ENCODE peak calls at places on chromosomes 16 and 17, in four cellular contexts. One of them, this sample, is unnamed.

GRCh38 chr16:53912155-53912554 is 208.2 kb downstream of the FTO start:
- DNase-seq in fibroblast of pulmonary artery: no peak
- DNase-seq in NCI-H510A treated with DMSO at 0.1 percent for 48 hours: peak; percentile 62
- DNase-seq in activated CD4-positive, alpha-beta T cell treated with anti-CD3 and anti-CD28 coated beads, Interleukin-2, amount 10 ng/mL, durations not matched to agents 7 days and 5 days: peak; percentile 30
- DNase-seq in this sample: no peak

GRCh38 chr16:52553322-52553721 is 6.4 kb upstream of the TOX3 start:
- DNase-seq in NCI-H510A treated with DMSO at 0.1 percent for 48 hours: peak; percentile 37
- DNase-seq in activated CD4-positive, alpha-beta T cell treated with anti-CD3 and anti-CD28 coated beads, Interleukin-2, amount 10 ng/mL, durations not matched to agents 7 days and 5 days: no peak
- DNase-seq in fibroblast of pulmonary artery: no peak
- DNase-seq in this sample: no peak

GRCh38 chr17:80693511-80693910 is 148.9 kb downstream of the RPTOR start:
- DNase-seq in NCI-H510A treated with DMSO at 0.1 percent for 48 hours: no peak
- DNase-seq in fibroblast of pulmonary artery: no peak
- DNase-seq in activated CD4-positive, alpha-beta T cell treated with anti-CD3 and anti-CD28 coated beads, Interleukin-2, amount 10 ng/mL, durations not matched to agents 7 days and 5 days: no peak
- DNase-seq in this sample: no peak

GRCh38 chr17:41624208-41625101 is at the start of gene KRT17:
- DNase-seq in fibroblast of pulmonary artery: no peak
- DNase-seq in NCI-H510A treated with DMSO at 0.1 percent for 48 hours: no peak
- DNase-seq in activated CD4-positive, alpha-beta T cell treated with anti-CD3 and anti-CD28 coated beads, Interleukin-2, amount 10 ng/mL, durations not matched to agents 7 days and 5 days: no peak
- DNase-seq in this sample: no peak

GRCh38 chr17:5473906-5474305 is 5.1 kb upstream of the DHX33 start:
- DNase-seq in activated CD4-positive, alpha-beta T cell treated with anti-CD3 and anti-CD28 coated beads, Interleukin-2, amount 10 ng/mL, durations not matched to agents 7 days and 5 days: no peak
- DNase-seq in NCI-H510A treated with DMSO at 0.1 percent for 48 hours: no peak
- DNase-seq in fibroblast of pulmonary artery: no peak
- DNase-seq in this sample: no peak

GRCh38 chr17:62085511-62086408 is 20.7 kb upstream of the MED13 start:
- DNase-seq in fibroblast of pulmonary artery: no peak
- DNase-seq in NCI-H510A treated with DMSO at 0.1 percent for 48 hours: peak; percentile 77
- DNase-seq in activated CD4-positive, alpha-beta T cell treated with anti-CD3 and anti-CD28 coated beads, Interleukin-2, amount 10 ng/mL, durations not matched to agents 7 days and 5 days: peak; percentile 19
- DNase-seq in this sample: peak; percentile 70

GRCh38 chr17:50129303-50129945 is 536 bp downstream of the SAMD14 start:
- DNase-seq in NCI-H510A treated with DMSO at 0.1 percent for 48 hours: no peak
- DNase-seq in activated CD4-positive, alpha-beta T cell treated with anti-CD3 and anti-CD28 coated beads, Interleukin-2, amount 10 ng/mL, durations not matched to agents 7 days and 5 days: peak; percentile 52
- DNase-seq in fibroblast of pulmonary artery: peak; percentile 53
- DNase-seq in this sample: no peak

GRCh38 chr16:2195316-2196161 is 866 bp downstream of the CASKIN1 start:
- DNase-seq in activated CD4-positive, alpha-beta T cell treated with anti-CD3 and anti-CD28 coated beads, Interleukin-2, amount 10 ng/mL, durations not matched to agents 7 days and 5 days: no peak
- DNase-seq in fibroblast of pulmonary artery: no peak
- DNase-seq in NCI-H510A treated with DMSO at 0.1 percent for 48 hours: no peak
- DNase-seq in this sample: no peak

GRCh38 chr16:66169817-66170216 is 196.7 kb upstream of the CDH5 start:
- DNase-seq in activated CD4-positive, alpha-beta T cell treated with anti-CD3 and anti-CD28 coated beads, Interleukin-2, amount 10 ng/mL, durations not matched to agents 7 days and 5 days: no peak
- DNase-seq in fibroblast of pulmonary artery: no peak
- DNase-seq in NCI-H510A treated with DMSO at 0.1 percent for 48 hours: no peak
- DNase-seq in this sample: no peak

GRCh38 chr16:28556914-28557320 is 3.2 kb downstream of the SGF29 start:
- DNase-seq in NCI-H510A treated with DMSO at 0.1 percent for 48 hours: no peak
- DNase-seq in activated CD4-positive, alpha-beta T cell treated with anti-CD3 and anti-CD28 coated beads, Interleukin-2, amount 10 ng/mL, durations not matched to agents 7 days and 5 days: no peak
- DNase-seq in fibroblast of pulmonary artery: no peak
- DNase-seq in this sample: no peak

GRCh38 chr16:66474750-66475199 is 47.7 kb downstream of the BEAN1 start:
- DNase-seq in NCI-H510A treated with DMSO at 0.1 percent for 48 hours: peak; percentile 94
- DNase-seq in activated CD4-positive, alpha-beta T cell treated with anti-CD3 and anti-CD28 coated beads, Interleukin-2, amount 10 ng/mL, durations not matched to agents 7 days and 5 days: peak; percentile 83
- DNase-seq in fibroblast of pulmonary artery: no peak
- DNase-seq in this sample: peak; percentile 91

GRCh38 chr16:20319406-20319805 is 7.9 kb downstream of the GP2 start:
- DNase-seq in NCI-H510A treated with DMSO at 0.1 percent for 48 hours: no peak
- DNase-seq in fibroblast of pulmonary artery: no peak
- DNase-seq in activated CD4-positive, alpha-beta T cell treated with anti-CD3 and anti-CD28 coated beads, Interleukin-2, amount 10 ng/mL, durations not matched to agents 7 days and 5 days: no peak
- DNase-seq in this sample: no peak

GRCh38 chr17:82899941-82900340 is 60.1 kb upstream of the ZNF750 start:
- DNase-seq in activated CD4-positive, alpha-beta T cell treated with anti-CD3 and anti-CD28 coated beads, Interleukin-2, amount 10 ng/mL, durations not matched to agents 7 days and 5 days: no peak
- DNase-seq in NCI-H510A treated with DMSO at 0.1 percent for 48 hours: no peak
- DNase-seq in fibroblast of pulmonary artery: no peak
- DNase-seq in this sample: no peak

GRCh38 chr16:4505356-4506153 is 29.4 kb downstream of the HMOX2 start:
- DNase-seq in fibroblast of pulmonary artery: no peak
- DNase-seq in activated CD4-positive, alpha-beta T cell treated with anti-CD3 and anti-CD28 coated beads, Interleukin-2, amount 10 ng/mL, durations not matched to agents 7 days and 5 days: peak; percentile 89
- DNase-seq in NCI-H510A treated with DMSO at 0.1 percent for 48 hours: no peak
- DNase-seq in this sample: no peak

GRCh38 chr16:23691483-23692189 is 12.9 kb downstream of the PLK1 start:
- DNase-seq in fibroblast of pulmonary artery: peak; percentile 40
- DNase-seq in NCI-H510A treated with DMSO at 0.1 percent for 48 hours: no peak
- DNase-seq in activated CD4-positive, alpha-beta T cell treated with anti-CD3 and anti-CD28 coated beads, Interleukin-2, amount 10 ng/mL, durations not matched to agents 7 days and 5 days: no peak
- DNase-seq in this sample: no peak

GRCh38 chr16:88383401-88384221 is 852 bp downstream of the ZNF469 start:
- DNase-seq in fibroblast of pulmonary artery: peak; percentile 31
- DNase-seq in activated CD4-positive, alpha-beta T cell treated with anti-CD3 and anti-CD28 coated beads, Interleukin-2, amount 10 ng/mL, durations not matched to agents 7 days and 5 days: no peak
- DNase-seq in NCI-H510A treated with DMSO at 0.1 percent for 48 hours: no peak
- DNase-seq in this sample: no peak

GRCh38 chr17:27226611-27227234 is 67.2 kb upstream of the WSB1 start:
- DNase-seq in activated CD4-positive, alpha-beta T cell treated with anti-CD3 and anti-CD28 coated beads, Interleukin-2, amount 10 ng/mL, durations not matched to agents 7 days and 5 days: no peak
- DNase-seq in NCI-H510A treated with DMSO at 0.1 percent for 48 hours: no peak
- DNase-seq in fibroblast of pulmonary artery: peak; percentile 52
- DNase-seq in this sample: no peak

GRCh38 chr17:73936908-73937627 is 266.4 kb upstream of the RPL38 start:
- DNase-seq in activated CD4-positive, alpha-beta T cell treated with anti-CD3 and anti-CD28 coated beads, Interleukin-2, amount 10 ng/mL, durations not matched to agents 7 days and 5 days: no peak
- DNase-seq in NCI-H510A treated with DMSO at 0.1 percent for 48 hours: no peak
- DNase-seq in fibroblast of pulmonary artery: no peak
- DNase-seq in this sample: no peak

GRCh38 chr17:18213666-18214270 is 11.7 kb upstream of the LLGL1 start:
- DNase-seq in activated CD4-positive, alpha-beta T cell treated with anti-CD3 and anti-CD28 coated beads, Interleukin-2, amount 10 ng/mL, durations not matched to agents 7 days and 5 days: no peak
- DNase-seq in NCI-H510A treated with DMSO at 0.1 percent for 48 hours: no peak
- DNase-seq in fibroblast of pulmonary artery: no peak
- DNase-seq in this sample: no peak

GRCh38 chr17:48074322-48075054 is 26.3 kb downstream of the NFE2L1 start:
- DNase-seq in NCI-H510A treated with DMSO at 0.1 percent for 48 hours: peak; percentile 89
- DNase-seq in activated CD4-positive, alpha-beta T cell treated with anti-CD3 and anti-CD28 coated beads, Interleukin-2, amount 10 ng/mL, durations not matched to agents 7 days and 5 days: peak; percentile 83
- DNase-seq in fibroblast of pulmonary artery: peak; percentile 88
- DNase-seq in this sample: peak; percentile 56

GRCh38 chr17:10177921-10178788 is 20.3 kb downstream of the GAS7 start:
- DNase-seq in fibroblast of pulmonary artery: peak; percentile 34
- DNase-seq in NCI-H510A treated with DMSO at 0.1 percent for 48 hours: no peak
- DNase-seq in activated CD4-positive, alpha-beta T cell treated with anti-CD3 and anti-CD28 coated beads, Interleukin-2, amount 10 ng/mL, durations not matched to agents 7 days and 5 days: no peak
- DNase-seq in this sample: no peak

GRCh38 chr16:87196229-87196628 is 121.0 kb downstream of the C16orf95 start:
- DNase-seq in activated CD4-positive, alpha-beta T cell treated with anti-CD3 and anti-CD28 coated beads, Interleukin-2, amount 10 ng/mL, durations not matched to agents 7 days and 5 days: no peak
- DNase-seq in NCI-H510A treated with DMSO at 0.1 percent for 48 hours: no peak
- DNase-seq in fibroblast of pulmonary artery: no peak
- DNase-seq in this sample: no peak

GRCh38 chr16:3118204-3118790 is 5.9 kb downstream of the ZNF205 start:
- DNase-seq in activated CD4-positive, alpha-beta T cell treated with anti-CD3 and anti-CD28 coated beads, Interleukin-2, amount 10 ng/mL, durations not matched to agents 7 days and 5 days: no peak
- DNase-seq in NCI-H510A treated with DMSO at 0.1 percent for 48 hours: no peak
- DNase-seq in fibroblast of pulmonary artery: no peak
- DNase-seq in this sample: no peak

GRCh38 chr17:40203131-40203530 is 16.0 kb upstream of the WIPF2 start:
- DNase-seq in NCI-H510A treated with DMSO at 0.1 percent for 48 hours: no peak
- DNase-seq in activated CD4-positive, alpha-beta T cell treated with anti-CD3 and anti-CD28 coated beads, Interleukin-2, amount 10 ng/mL, durations not matched to agents 7 days and 5 days: no peak
- DNase-seq in fibroblast of pulmonary artery: peak; percentile 70
- DNase-seq in this sample: no peak

GRCh38 chr16:67528222-67528869 is at the start of gene RIPOR1:
- DNase-seq in fibroblast of pulmonary artery: no peak
- DNase-seq in NCI-H510A treated with DMSO at 0.1 percent for 48 hours: peak; percentile 11
- DNase-seq in activated CD4-positive, alpha-beta T cell treated with anti-CD3 and anti-CD28 coated beads, Interleukin-2, amount 10 ng/mL, durations not matched to agents 7 days and 5 days: peak; percentile 45
- DNase-seq in this sample: no peak

GRCh38 chr17:72338847-72339790 is 218.3 kb downstream of the SOX9 start:
- DNase-seq in NCI-H510A treated with DMSO at 0.1 percent for 48 hours: no peak
- DNase-seq in activated CD4-positive, alpha-beta T cell treated with anti-CD3 and anti-CD28 coated beads, Interleukin-2, amount 10 ng/mL, durations not matched to agents 7 days and 5 days: no peak
- DNase-seq in fibroblast of pulmonary artery: peak; percentile 94
- DNase-seq in this sample: no peak

GRCh38 chr16:7602424-7602935 is 269.8 kb downstream of the RBFOX1 start:
- DNase-seq in fibroblast of pulmonary artery: no peak
- DNase-seq in activated CD4-positive, alpha-beta T cell treated with anti-CD3 and anti-CD28 coated beads, Interleukin-2, amount 10 ng/mL, durations not matched to agents 7 days and 5 days: no peak
- DNase-seq in NCI-H510A treated with DMSO at 0.1 percent for 48 hours: no peak
- DNase-seq in this sample: no peak

GRCh38 chr17:3667366-3668278 is 756 bp downstream of the TAX1BP3 start:
- DNase-seq in fibroblast of pulmonary artery: peak; percentile 93
- DNase-seq in NCI-H510A treated with DMSO at 0.1 percent for 48 hours: peak; percentile 39
- DNase-seq in activated CD4-positive, alpha-beta T cell treated with anti-CD3 and anti-CD28 coated beads, Interleukin-2, amount 10 ng/mL, durations not matched to agents 7 days and 5 days: peak; percentile 23
- DNase-seq in this sample: peak; percentile 39

This sample was measured in NCI-H2029.